ENCODE peak calls at places on chromosomes 6 and 20, in ten cellular contexts. One of them, this sample, is unnamed. For H3K4me1, the result is how much of the 10 kb centered on the place peaks cover.

GRCh38 chr20:24503352-24503931 is 34.0 kb downstream of the SYNDIG1 start:
- DNase-seq in tibial artery: no peak
- DNase-seq in foreskin keratinocyte: no peak
- DNase-seq in prostate gland: no peak
- DNase-seq in left ventricle myocardium inferior: peak
- DNase-seq in IMR-90: peak
- DNase-seq in Panc1: no peak
- DNase-seq in cardiac muscle cell: peak
- DNase-seq in breast epithelium: no peak
- DNase-seq in stomach: no peak
- DNase-seq in this sample: no peak

GRCh38 chr6:118705799-118706481 is 54.5 kb upstream of the CEP85L start:
- DNase-seq in tibial artery: no peak
- DNase-seq in foreskin keratinocyte: no peak
- DNase-seq in prostate gland: no peak
- DNase-seq in left ventricle myocardium inferior: no peak
- DNase-seq in IMR-90: peak
- DNase-seq in Panc1: no peak
- DNase-seq in cardiac muscle cell: peak
- DNase-seq in breast epithelium: no peak
- DNase-seq in stomach: no peak
- DNase-seq in this sample: no peak

GRCh38 chr6:33581186-33581585 is 1.1 kb upstream of the BAK1 start:
- DNase-seq in tibial artery: no peak
- DNase-seq in foreskin keratinocyte: no peak
- DNase-seq in prostate gland: no peak
- DNase-seq in left ventricle myocardium inferior: no peak
- DNase-seq in IMR-90: no peak
- DNase-seq in Panc1: no peak
- DNase-seq in cardiac muscle cell: no peak
- DNase-seq in breast epithelium: no peak
- DNase-seq in stomach: no peak
- DNase-seq in this sample: no peak

GRCh38 chr20:58555078-58555765 is 40.0 kb upstream of the APCDD1L start:
- DNase-seq in tibial artery: no peak
- DNase-seq in foreskin keratinocyte: peak
- DNase-seq in prostate gland: no peak
- DNase-seq in left ventricle myocardium inferior: no peak
- DNase-seq in IMR-90: peak
- DNase-seq in Panc1: no peak
- DNase-seq in cardiac muscle cell: peak
- DNase-seq in breast epithelium: peak
- DNase-seq in stomach: no peak
- DNase-seq in this sample: no peak

GRCh38 chr20:13995086-13995665 is at the start of gene MACROD2:
- DNase-seq in tibial artery: peak
- DNase-seq in foreskin keratinocyte: peak
- DNase-seq in prostate gland: peak
- DNase-seq in left ventricle myocardium inferior: peak
- DNase-seq in IMR-90: peak
- DNase-seq in Panc1: peak
- DNase-seq in cardiac muscle cell: peak
- DNase-seq in breast epithelium: peak
- DNase-seq in stomach: peak
- DNase-seq in this sample: peak

GRCh38 chr6:125867483-125867935 is 76.7 kb downstream of the NCOA7 start:
- DNase-seq in tibial artery: no peak
- DNase-seq in foreskin keratinocyte: peak
- DNase-seq in prostate gland: peak
- DNase-seq in left ventricle myocardium inferior: no peak
- DNase-seq in IMR-90: peak
- DNase-seq in Panc1: no peak
- DNase-seq in cardiac muscle cell: peak
- DNase-seq in breast epithelium: peak
- DNase-seq in stomach: no peak
- DNase-seq in this sample: no peak

GRCh38 chr20:4959582-4959981 is 41.7 kb downstream of the SLC23A2 start:
- DNase-seq in tibial artery: no peak
- DNase-seq in foreskin keratinocyte: no peak
- DNase-seq in prostate gland: no peak
- DNase-seq in left ventricle myocardium inferior: no peak
- DNase-seq in IMR-90: peak
- DNase-seq in Panc1: no peak
- DNase-seq in cardiac muscle cell: peak
- DNase-seq in breast epithelium: no peak
- DNase-seq in stomach: no peak
- DNase-seq in this sample: no peak

GRCh38 chr6:24493945-24494725 is 634 bp upstream of the ALDH5A1 start:
- DNase-seq in tibial artery: no peak
- DNase-seq in foreskin keratinocyte: no peak
- DNase-seq in prostate gland: no peak
- DNase-seq in left ventricle myocardium inferior: no peak
- DNase-seq in IMR-90: no peak
- DNase-seq in Panc1: no peak
- DNase-seq in cardiac muscle cell: no peak
- DNase-seq in breast epithelium: no peak
- DNase-seq in stomach: no peak
- DNase-seq in this sample: no peak

GRCh38 chr6:88641178-88641903 is 322.1 kb downstream of the RNGTT start:
- DNase-seq in tibial artery: no peak
- DNase-seq in foreskin keratinocyte: peak
- DNase-seq in prostate gland: no peak
- DNase-seq in left ventricle myocardium inferior: no peak
- DNase-seq in IMR-90: peak
- DNase-seq in Panc1: no peak
- DNase-seq in cardiac muscle cell: no peak
- DNase-seq in breast epithelium: no peak
- DNase-seq in stomach: no peak
- DNase-seq in this sample: no peak

GRCh38 chr6:81105998-81106397 is 646.5 kb downstream of the TENT5A start:
- DNase-seq in tibial artery: no peak
- DNase-seq in foreskin keratinocyte: no peak
- DNase-seq in prostate gland: no peak
- DNase-seq in left ventricle myocardium inferior: no peak
- DNase-seq in IMR-90: no peak
- DNase-seq in Panc1: no peak
- DNase-seq in cardiac muscle cell: peak
- DNase-seq in breast epithelium: no peak
- DNase-seq in stomach: no peak
- DNase-seq in this sample: no peak

GRCh38 chr6:32852018-32852843 is 1.3 kb downstream of the TAP1 start:
- DNase-seq in tibial artery: peak
- DNase-seq in foreskin keratinocyte: no peak
- DNase-seq in prostate gland: peak
- DNase-seq in left ventricle myocardium inferior: peak
- DNase-seq in IMR-90: no peak
- DNase-seq in Panc1: no peak
- DNase-seq in cardiac muscle cell: peak
- DNase-seq in breast epithelium: no peak
- DNase-seq in stomach: peak
- DNase-seq in this sample: no peak

GRCh38 chr6:112620832-112621569 is 273.9 kb downstream of the RFPL4B start:
- DNase-seq in tibial artery: no peak
- DNase-seq in foreskin keratinocyte: peak
- DNase-seq in prostate gland: no peak
- DNase-seq in left ventricle myocardium inferior: no peak
- DNase-seq in IMR-90: peak
- DNase-seq in Panc1: no peak
- DNase-seq in cardiac muscle cell: peak
- DNase-seq in breast epithelium: no peak
- DNase-seq in stomach: no peak
- DNase-seq in this sample: no peak

GRCh38 chr20:61460261-61461047 is 208.4 kb downstream of the CDH4 start:
- DNase-seq in tibial artery: no peak
- DNase-seq in foreskin keratinocyte: no peak
- DNase-seq in prostate gland: no peak
- DNase-seq in left ventricle myocardium inferior: no peak
- DNase-seq in IMR-90: no peak
- DNase-seq in Panc1: no peak
- DNase-seq in cardiac muscle cell: no peak
- DNase-seq in breast epithelium: no peak
- DNase-seq in stomach: no peak
- DNase-seq in this sample: no peak

GRCh38 chr20:45827712-45828111 is 600 bp upstream of the TNNC2 start:
- DNase-seq in tibial artery: no peak
- DNase-seq in foreskin keratinocyte: no peak
- DNase-seq in prostate gland: no peak
- DNase-seq in left ventricle myocardium inferior: no peak
- DNase-seq in IMR-90: no peak
- DNase-seq in Panc1: no peak
- DNase-seq in cardiac muscle cell: no peak
- DNase-seq in breast epithelium: no peak
- DNase-seq in stomach: no peak
- DNase-seq in this sample: no peak

GRCh38 chr6:85772641-85773040 is 130.0 kb upstream of the SYNCRIP start:
- DNase-seq in tibial artery: no peak
- DNase-seq in foreskin keratinocyte: no peak
- DNase-seq in prostate gland: no peak
- DNase-seq in left ventricle myocardium inferior: no peak
- DNase-seq in IMR-90: no peak
- DNase-seq in Panc1: no peak
- DNase-seq in cardiac muscle cell: no peak
- DNase-seq in breast epithelium: no peak
- DNase-seq in stomach: no peak
- DNase-seq in this sample: no peak

GRCh38 chr6:15621203-15622044 is 41.4 kb downstream of the DTNBP1 start:
- DNase-seq in tibial artery: peak
- DNase-seq in foreskin keratinocyte: peak
- DNase-seq in prostate gland: no peak
- DNase-seq in left ventricle myocardium inferior: peak
- DNase-seq in IMR-90: peak
- DNase-seq in Panc1: no peak
- DNase-seq in cardiac muscle cell: peak
- DNase-seq in breast epithelium: no peak
- DNase-seq in stomach: peak
- DNase-seq in this sample: peak

GRCh38 chr6:116090251-116090650 is 10.4 kb upstream of the NT5DC1 start:
- DNase-seq in tibial artery: no peak
- DNase-seq in foreskin keratinocyte: no peak
- DNase-seq in prostate gland: no peak
- DNase-seq in left ventricle myocardium inferior: no peak
- DNase-seq in IMR-90: no peak
- DNase-seq in Panc1: no peak
- DNase-seq in cardiac muscle cell: no peak
- DNase-seq in breast epithelium: no peak
- DNase-seq in stomach: no peak
- DNase-seq in this sample: no peak
- H3K4me1 ChIP-seq in tibial artery: half or more
- H3K4me1 ChIP-seq in foreskin keratinocyte: under half
- H3K4me1 ChIP-seq in prostate gland: under half
- H3K4me1 ChIP-seq in left ventricle myocardium inferior: under half
- H3K4me1 ChIP-seq in IMR-90: under half
- H3K4me1 ChIP-seq in Panc1: under half
- H3K4me1 ChIP-seq in cardiac muscle cell: under half
- H3K4me1 ChIP-seq in breast epithelium: under half
- H3K4me1 ChIP-seq in stomach: under half
- H3K4me1 ChIP-seq in this sample: under half

GRCh38 chr20:35515341-35515740 is 14.1 kb downstream of the C20orf173 start:
- DNase-seq in tibial artery: no peak
- DNase-seq in foreskin keratinocyte: no peak
- DNase-seq in prostate gland: no peak
- DNase-seq in left ventricle myocardium inferior: no peak
- DNase-seq in IMR-90: no peak
- DNase-seq in Panc1: no peak
- DNase-seq in cardiac muscle cell: no peak
- DNase-seq in breast epithelium: no peak
- DNase-seq in stomach: no peak
- DNase-seq in this sample: no peak
- H3K4me1 ChIP-seq in tibial artery: under half
- H3K4me1 ChIP-seq in foreskin keratinocyte: under half
- H3K4me1 ChIP-seq in prostate gland: under half
- H3K4me1 ChIP-seq in left ventricle myocardium inferior: under half
- H3K4me1 ChIP-seq in IMR-90: under half
- H3K4me1 ChIP-seq in Panc1: under half
- H3K4me1 ChIP-seq in cardiac muscle cell: under half
- H3K4me1 ChIP-seq in breast epithelium: under half
- H3K4me1 ChIP-seq in stomach: under half
- H3K4me1 ChIP-seq in this sample: under half

DNA sequence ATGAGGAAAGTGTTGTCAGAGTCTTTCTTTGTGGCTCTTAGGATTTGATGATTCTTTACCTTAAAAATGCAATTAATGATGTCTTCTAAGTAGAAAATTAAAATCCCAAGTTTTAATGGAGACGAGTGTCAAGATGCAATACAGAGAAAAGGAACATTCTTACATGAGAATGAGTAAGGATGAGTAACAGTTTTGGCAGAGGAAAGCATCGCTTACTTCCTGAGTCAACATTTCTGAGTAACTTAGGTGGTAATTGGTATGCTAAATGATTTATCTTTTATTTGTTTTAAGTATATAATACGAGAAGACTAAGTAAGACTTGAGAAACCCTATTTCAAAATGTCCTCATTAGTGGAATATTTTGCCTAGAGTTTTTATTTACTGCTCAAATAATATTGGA is 101.3 kb downstream of the RTN4IP1 start:
- DNase-seq in tibial artery: no peak
- DNase-seq in foreskin keratinocyte: peak
- DNase-seq in prostate gland: no peak
- DNase-seq in left ventricle myocardium inferior: no peak
- DNase-seq in IMR-90: peak
- DNase-seq in Panc1: peak
- DNase-seq in cardiac muscle cell: peak
- DNase-seq in breast epithelium: no peak
- DNase-seq in stomach: no peak
- DNase-seq in this sample: no peak
- H3K4me1 ChIP-seq in tibial artery: under half
- H3K4me1 ChIP-seq in foreskin keratinocyte: half or more
- H3K4me1 ChIP-seq in prostate gland: under half
- H3K4me1 ChIP-seq in left ventricle myocardium inferior: under half
- H3K4me1 ChIP-seq in IMR-90: under half
- H3K4me1 ChIP-seq in Panc1: under half
- H3K4me1 ChIP-seq in cardiac muscle cell: under half
- H3K4me1 ChIP-seq in breast epithelium: under half
- H3K4me1 ChIP-seq in stomach: under half
- H3K4me1 ChIP-seq in this sample: under half

DNA sequence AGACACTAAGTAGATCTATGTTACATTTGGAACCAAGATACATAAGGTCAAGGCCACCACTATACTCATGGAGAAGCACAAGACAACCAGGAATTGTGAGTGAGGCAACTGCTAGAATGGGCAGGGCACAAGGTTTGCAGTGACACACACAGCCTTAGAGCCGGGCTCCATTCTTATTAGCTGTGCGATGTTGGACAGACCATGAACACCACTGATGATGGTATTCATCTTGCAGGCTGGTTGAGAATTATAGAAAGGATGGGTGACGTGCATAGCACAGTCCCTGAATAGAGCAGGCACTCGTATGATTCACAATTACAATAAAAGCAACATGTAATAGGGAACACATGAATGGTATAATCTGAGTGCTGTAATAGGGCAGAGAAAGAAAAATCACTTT is 172.4 kb downstream of the GJA10 start:
- DNase-seq in tibial artery: no peak
- DNase-seq in foreskin keratinocyte: no peak
- DNase-seq in prostate gland: no peak
- DNase-seq in left ventricle myocardium inferior: no peak
- DNase-seq in IMR-90: no peak
- DNase-seq in Panc1: no peak
- DNase-seq in cardiac muscle cell: no peak
- DNase-seq in breast epithelium: no peak
- DNase-seq in stomach: no peak
- DNase-seq in this sample: no peak
- H3K4me1 ChIP-seq in tibial artery: under half
- H3K4me1 ChIP-seq in foreskin keratinocyte: under half
- H3K4me1 ChIP-seq in prostate gland: under half
- H3K4me1 ChIP-seq in left ventricle myocardium inferior: under half
- H3K4me1 ChIP-seq in IMR-90: under half
- H3K4me1 ChIP-seq in Panc1: under half
- H3K4me1 ChIP-seq in cardiac muscle cell: under half
- H3K4me1 ChIP-seq in breast epithelium: under half
- H3K4me1 ChIP-seq in stomach: under half
- H3K4me1 ChIP-seq in this sample: under half

GRCh38 chr6:35742842-35743241 is 6.0 kb downstream of the ARMC12 start:
- DNase-seq in tibial artery: no peak
- DNase-seq in foreskin keratinocyte: no peak
- DNase-seq in prostate gland: no peak
- DNase-seq in left ventricle myocardium inferior: no peak
- DNase-seq in IMR-90: no peak
- DNase-seq in Panc1: no peak
- DNase-seq in cardiac muscle cell: no peak
- DNase-seq in breast epithelium: peak
- DNase-seq in stomach: no peak
- DNase-seq in this sample: no peak
- H3K4me1 ChIP-seq in tibial artery: under half
- H3K4me1 ChIP-seq in foreskin keratinocyte: under half
- H3K4me1 ChIP-seq in prostate gland: under half
- H3K4me1 ChIP-seq in left ventricle myocardium inferior: under half
- H3K4me1 ChIP-seq in IMR-90: under half
- H3K4me1 ChIP-seq in Panc1: under half
- H3K4me1 ChIP-seq in cardiac muscle cell: under half
- H3K4me1 ChIP-seq in breast epithelium: under half
- H3K4me1 ChIP-seq in stomach: under half
- H3K4me1 ChIP-seq in this sample: under half